ENCODE peak calls at places on chromosomes 7 and 10, in ten cellular contexts. Q is upper lobe of left lung, U is SK-N-SH, R is colonic mucosa, L is tibial nerve, O is lung, E is A673, T is tibial artery, S is RWPE2, J is cardiac muscle cell. D is an unnamed sample.

GRCh38 chr7:152891160-152891621 is 131.6 kb downstream of the ACTR3B start:
- DNase-seq in Q (peak; percentile 69), U (no peak), R (no peak), L (no peak), O (no peak), E (no peak), T (no peak), S (no peak), J (no peak), D (no peak)

GRCh38 chr7:24573008-24573553 is at the start of gene PALS2:
- DNase-seq in Q (peak; percentile 96), U (peak; percentile 95), R (peak; percentile 78), L (peak; percentile 26), O (peak; percentile 70), E (peak; percentile 83), T (peak; percentile 84), S (peak; percentile 68), J (peak; percentile 87), D (peak; percentile 74)

GRCh38 chr7:44196450-44196872 is 4.3 kb upstream of the YKT6 start:
- DNase-seq in Q (no peak), U (peak; percentile 81), R (peak; percentile 38), L (peak; percentile 29), O (no peak), E (peak; percentile 64), T (no peak), S (peak; percentile 6), J (peak; percentile 69), D (peak; percentile 14)

GRCh38 chr10:92734288-92734687 is 44.5 kb downstream of the HHEX start:
- DNase-seq in Q (no peak), U (no peak), R (no peak), L (no peak), O (no peak), E (no peak), T (no peak), S (no peak), J (no peak), D (no peak)

GRCh38 chr10:131943021-131943814 is 38.5 kb downstream of the BNIP3 start:
- DNase-seq in Q (no peak), U (peak; percentile 69), R (no peak), L (no peak), O (no peak), E (peak; percentile 29), T (no peak), S (peak; percentile 25), J (peak; percentile 20), D (no peak)

GRCh38 chr7:69622014-69622818 is 23.9 kb downstream of the AUTS2 start:
- DNase-seq in Q (no peak), U (peak; percentile 63), R (no peak), L (no peak), O (no peak), E (peak; percentile 56), T (no peak), S (no peak), J (no peak), D (no peak)

GRCh38 chr10:58030208-58030607 is 237.5 kb downstream of the IPMK start:
- DNase-seq in Q (no peak), U (no peak), R (no peak), L (no peak), O (no peak), E (no peak), T (no peak), S (no peak), J (no peak), D (no peak)

GRCh38 chr7:85054306-85054705 is 132.6 kb downstream of the SEMA3D start:
- DNase-seq in Q (no peak), U (no peak), R (no peak), L (no peak), O (no peak), E (no peak), T (no peak), S (no peak), J (no peak), D (no peak)

GRCh38 chr7:112056409-112056808 is 149.8 kb downstream of the DOCK4 start:
- DNase-seq in Q (no peak), U (no peak), R (no peak), L (no peak), O (peak; percentile 72), E (peak; percentile 66), T (no peak), S (no peak), J (peak; percentile 22), D (no peak)

GRCh38 chr7:94578615-94579014 is 69.0 kb downstream of the CASD1 start:
- DNase-seq in Q (no peak), U (no peak), R (no peak), L (no peak), O (no peak), E (no peak), T (no peak), S (no peak), J (no peak), D (no peak)

GRCh38 chr10:72045586-72045985 is 42.8 kb downstream of the SPOCK2 start:
- DNase-seq in Q (no peak), U (no peak), R (no peak), L (no peak), O (no peak), E (no peak), T (no peak), S (no peak), J (peak; percentile 67), D (no peak)

GRCh38 chr10:128701381-128701780 is 575.2 kb upstream of the MKI67 start:
- DNase-seq in Q (no peak), U (no peak), R (no peak), L (no peak), O (no peak), E (no peak), T (no peak), S (no peak), J (no peak), D (no peak)

GRCh38 chr7:4237296-4238235 is 444.5 kb upstream of the FOXK1 start:
- DNase-seq in Q (no peak), U (no peak), R (no peak), L (no peak), O (no peak), E (no peak), T (no peak), S (no peak), J (no peak), D (no peak)

GRCh38 chr10:72419241-72419640 is 64.5 kb upstream of the DNAJB12 start:
- DNase-seq in Q (no peak), U (no peak), R (no peak), L (no peak), O (no peak), E (no peak), T (no peak), S (no peak), J (no peak), D (no peak)

GRCh38 chr10:76126607-76127190 is 695.3 kb downstream of the LRMDA start:
- DNase-seq in Q (no peak), U (no peak), R (no peak), L (no peak), O (no peak), E (no peak), T (no peak), S (no peak), J (peak; percentile 50), D (no peak)

DNA sequence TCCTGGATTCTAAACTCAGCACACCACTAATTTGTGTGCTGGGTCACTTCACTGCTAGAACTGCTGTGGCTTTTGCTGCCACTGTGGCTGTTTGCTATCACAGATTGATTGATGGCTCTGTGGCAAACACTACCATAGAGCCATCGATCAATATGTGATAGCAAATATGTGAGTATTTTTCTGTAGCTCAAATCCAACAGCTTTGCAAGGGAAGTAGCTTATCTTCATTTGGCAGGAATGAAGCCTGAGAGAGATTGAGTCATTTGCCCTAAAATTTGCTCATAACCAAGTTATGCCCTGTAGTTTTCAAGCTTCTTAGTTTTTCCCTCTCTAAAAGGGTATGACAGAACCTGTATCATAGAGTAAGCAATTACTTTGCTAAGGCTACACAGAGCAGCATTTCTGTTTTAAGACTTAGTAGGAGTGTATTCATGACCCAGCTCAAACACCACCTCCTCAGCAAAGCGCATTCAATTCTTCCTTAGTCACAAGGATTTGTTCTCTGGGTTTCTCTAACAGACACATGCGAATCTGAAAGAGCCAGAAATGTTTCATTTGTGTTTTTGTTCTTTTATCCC is 43.1 kb downstream of the MINPP1 start:
- DNase-seq in Q (no peak), U (no peak), R (no peak), L (no peak), O (no peak), E (no peak), T (no peak), S (no peak), J (peak; percentile 84), D (no peak)
- H3K27ac ChIP-seq in Q (peak overlapping the region; percentile 67), U (peak overlapping the region; percentile 7), R (no peak overlapping the region), L (no peak overlapping the region), O (peak overlapping the region; percentile 60), E (no peak overlapping the region), T (peak overlapping the region; percentile 64), S (no peak overlapping the region), J (no peak overlapping the region), D (no peak overlapping the region)

GRCh38 chr7:31022726-31023125 is 29.4 kb upstream of the ADCYAP1R1 start:
- DNase-seq in Q (no peak), U (no peak), R (no peak), L (no peak), O (no peak), E (no peak), T (no peak), S (no peak), J (no peak), D (no peak)
- H3K27me3 ChIP-seq in Q (no peaks in the 10 kb centered on the region), U (peaks cover 17% of the 10 kb centered on the region), R (no peaks in the 10 kb centered on the region), L (no peaks in the 10 kb centered on the region), O (no peaks in the 10 kb centered on the region), E (no peaks in the 10 kb centered on the region), T (peaks cover 4% of the 10 kb centered on the region), S (no peaks in the 10 kb centered on the region), J (no peaks in the 10 kb centered on the region), D (no peaks in the 10 kb centered on the region)

DNA sequence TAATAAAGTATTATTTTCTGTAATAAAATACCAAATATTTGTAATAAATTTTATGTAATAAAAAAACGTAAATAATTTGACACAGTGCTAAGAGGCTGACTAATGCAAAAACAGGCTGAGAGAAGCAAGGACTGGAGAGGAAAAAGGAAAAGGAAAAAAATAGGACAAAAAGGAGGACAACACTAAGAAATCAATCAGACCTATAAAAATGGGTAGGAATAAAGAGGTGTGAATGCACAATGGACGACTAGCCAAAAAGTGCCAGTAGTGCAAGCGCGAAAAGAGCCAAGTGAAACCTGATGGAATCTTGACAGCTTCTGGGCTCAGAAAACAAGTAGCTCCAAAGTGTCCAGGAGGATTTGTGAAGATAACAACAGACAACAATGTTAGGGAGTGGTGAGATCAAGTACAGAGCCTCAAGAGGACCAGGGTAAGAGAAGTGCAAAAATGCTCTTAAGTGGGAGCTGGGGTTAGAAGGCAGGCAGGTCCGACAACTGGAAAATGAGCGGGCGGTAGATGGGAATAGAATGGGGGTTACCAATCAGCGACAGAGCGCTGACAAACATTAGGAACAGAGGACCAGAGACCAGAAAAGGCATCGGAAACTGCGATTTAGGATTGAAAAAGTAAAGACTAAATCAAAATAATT is 1.2 kb downstream of the BRAF start:
- DNase-seq in Q (no peak), U (peak; percentile 42), R (peak; percentile 22), L (peak; percentile 9), O (no peak), E (peak; percentile 22), T (no peak), S (no peak), J (peak; percentile 33), D (no peak)
- H3K27ac ChIP-seq in Q (peak overlapping the region; percentile 93), U (peak overlapping the region; percentile 97), R (peak overlapping the region; percentile 91), L (peak overlapping the region; percentile 99), O (peak overlapping the region; percentile 100), E (peak overlapping the region; percentile 95), T (peak overlapping the region; percentile 100), S (peak overlapping the region; percentile 62), J (peak overlapping the region; percentile 97), D (peak overlapping the region; percentile 98)

DNA sequence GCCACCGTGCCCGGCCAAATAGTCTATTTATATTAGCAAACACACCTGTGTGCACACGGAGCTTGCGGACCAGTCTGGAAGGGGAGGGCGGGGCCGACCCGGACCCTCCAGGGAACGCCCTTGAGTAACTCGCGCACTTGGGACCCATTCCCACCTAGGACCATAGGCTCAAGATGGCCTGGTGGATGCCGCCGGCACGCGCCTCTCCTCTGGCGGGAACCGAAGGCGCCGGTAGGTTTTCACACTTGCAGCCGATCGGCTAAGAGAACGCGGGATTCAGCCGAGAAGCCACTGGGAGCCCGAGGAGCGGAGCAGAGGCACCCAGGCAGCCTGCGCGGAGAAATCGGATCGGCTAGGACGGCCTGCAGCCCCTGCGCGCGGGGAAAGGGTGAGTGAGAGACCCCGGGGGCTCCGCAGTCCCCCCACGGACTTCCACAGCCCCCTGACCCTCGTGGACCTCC is 18.9 kb downstream of the IFT22 start:
- DNase-seq in Q (peak; percentile 70), U (peak; percentile 44), R (no peak), L (no peak), O (no peak), E (no peak), T (no peak), S (no peak), J (peak; percentile 22), D (no peak)
- H3K27me3 ChIP-seq in Q (no peaks in the 10 kb centered on the region), U (peaks cover 43% of the 10 kb centered on the region), R (peaks cover 55% of the 10 kb centered on the region), L (peaks cover 99% of the 10 kb centered on the region), O (peaks cover 13% of the 10 kb centered on the region), E (peaks cover 52% of the 10 kb centered on the region), T (peaks cover 96% of the 10 kb centered on the region), S (peaks cover 53% of the 10 kb centered on the region), J (peaks cover 76% of the 10 kb centered on the region), D (peaks cover 26% of the 10 kb centered on the region)

D was measured in CD4-positive, CD25-positive, alpha-beta regulatory T cell.